ENCODE peak calls at places on chromosomes 2 and 18, in nine cellular contexts. P is WTC11, V is hepatocyte, N is kidney, B is upper lobe of right lung, Z is foreskin keratinocyte, D is fibroblast of the aortic adventitia, K is GM13976, X is astrocyte. C is an unnamed sample.

GRCh38 chr18:49030692-49031443 is 80.1 kb upstream of the SMAD7 start:
- DNase-seq in P (no peak), V (peak; percentile 1), N (no peak), B (peak; percentile 8), Z (no peak), D (peak; percentile 63), K (no peak), X (no peak), C (no peak)

GRCh38 chr2:28710545-28710944 is 41.1 kb upstream of the PPP1CB start:
- DNase-seq in P (no peak), V (no peak), N (no peak), B (no peak), Z (no peak), D (no peak), K (no peak), X (no peak), C (no peak)

GRCh38 chr2:161075701-161076100 is 84.5 kb upstream of the TANK start:
- DNase-seq in P (no peak), V (no peak), N (no peak), B (no peak), Z (no peak), D (no peak), K (no peak), X (peak; percentile 52), C (no peak)

GRCh38 chr2:8514748-8515389 is 167.0 kb upstream of the ID2 start:
- DNase-seq in P (no peak), V (no peak), N (no peak), B (no peak), Z (no peak), D (no peak), K (peak; percentile 75), X (no peak), C (peak; percentile 80)

GRCh38 chr18:73679941-73680700 is 467.5 kb downstream of the FBXO15 start:
- DNase-seq in P (no peak), V (no peak), N (no peak), B (no peak), Z (peak; percentile 61), D (no peak), K (no peak), X (peak; percentile 78), C (no peak)

GRCh38 chr2:60553496-60553991 is at the start of gene BCL11A:
- DNase-seq in P (peak; percentile 70), V (peak; percentile 89), N (peak; percentile 79), B (peak; percentile 77), Z (no peak), D (peak; percentile 57), K (no peak), X (peak; percentile 91), C (peak; percentile 70)

GRCh38 chr2:101303688-101304087 is 4.8 kb downstream of the RNF149 start:
- DNase-seq in P (no peak), V (no peak), N (no peak), B (no peak), Z (no peak), D (no peak), K (no peak), X (no peak), C (no peak)

GRCh38 chr18:60413944-60414547 is 41.5 kb upstream of the MC4R start:
- DNase-seq in P (peak; percentile 68), V (peak; percentile 28), N (no peak), B (no peak), Z (no peak), D (peak; percentile 12), K (no peak), X (no peak), C (no peak)

GRCh38 chr2:31992025-31992566 is 18.7 kb downstream of the MEMO1 start:
- DNase-seq in P (no peak), V (no peak), N (no peak), B (no peak), Z (no peak), D (no peak), K (no peak), X (no peak), C (no peak)

GRCh38 chr18:48764452-48764851 is 186.3 kb downstream of the SMAD7 start:
- DNase-seq in P (no peak), V (no peak), N (peak; percentile 37), B (no peak), Z (no peak), D (no peak), K (no peak), X (no peak), C (no peak)

GRCh38 chr2:72794572-72794971 is 31.3 kb downstream of the EXOC6B start:
- DNase-seq in P (no peak), V (no peak), N (no peak), B (no peak), Z (peak; percentile 31), D (no peak), K (no peak), X (no peak), C (no peak)

GRCh38 chr2:169853041-169853668 is 25.9 kb downstream of the UBR3 start:
- DNase-seq in P (no peak), V (no peak), N (no peak), B (no peak), Z (no peak), D (no peak), K (no peak), X (no peak), C (no peak)

GRCh38 chr18:27211569-27211968 is 26.5 kb upstream of the CHST9 start:
- DNase-seq in P (no peak), V (no peak), N (no peak), B (no peak), Z (no peak), D (no peak), K (no peak), X (no peak), C (no peak)
- TF ChIP-seq CTCF in P (no peak), V (no peak), N (no peak), B (no peak), Z (no peak), D (no peak), K (no peak), X (no peak), C (no peak)

DNA sequence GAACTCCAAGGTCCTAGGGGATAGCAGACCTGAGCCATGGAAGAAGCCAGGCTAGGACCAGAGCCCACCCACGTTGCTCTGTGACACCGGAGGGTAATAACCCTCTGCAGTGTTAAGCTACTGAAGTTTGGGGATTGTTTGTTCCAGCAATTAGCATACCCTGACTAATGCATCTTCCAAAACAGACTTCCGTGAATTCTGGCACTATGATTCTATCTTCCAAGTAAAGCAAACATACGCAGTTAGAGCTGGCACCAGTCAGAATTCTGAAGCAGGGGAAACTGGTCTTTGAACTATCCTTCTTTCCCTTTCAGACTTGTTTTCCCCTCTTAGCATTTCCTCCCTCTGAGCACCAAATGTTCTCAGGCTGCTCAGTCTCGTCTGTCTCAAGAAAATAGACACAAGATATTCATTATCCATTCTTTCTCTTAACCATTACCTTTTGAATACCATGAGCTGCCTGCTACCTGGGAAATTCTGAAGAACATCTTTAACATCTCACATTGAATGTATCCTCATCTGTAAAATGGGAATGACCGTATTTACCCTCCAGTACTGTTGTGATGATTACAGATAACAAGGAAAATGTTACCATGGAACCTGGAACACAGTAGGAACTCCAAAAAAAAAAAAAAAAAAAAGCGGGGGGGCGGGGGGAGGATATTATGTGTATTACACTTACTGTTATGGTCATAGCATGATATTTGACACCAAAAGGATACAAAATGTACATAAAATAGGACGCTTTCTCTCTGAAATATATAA is 108.2 kb downstream of the TCF4 start:
- DNase-seq in P (no peak), V (no peak), N (no peak), B (no peak), Z (no peak), D (no peak), K (no peak), X (peak; percentile 36), C (no peak)
- TF ChIP-seq CTCF in P (no peak), V (no peak), N (no peak), B (no peak), Z (no peak), D (no peak), K (no peak), X (no peak), C (no peak)

GRCh38 chr2:196591004-196591403 is 48.5 kb upstream of the CCDC150 start:
- DNase-seq in P (no peak), V (no peak), N (no peak), B (no peak), Z (no peak), D (no peak), K (no peak), X (no peak), C (no peak)

GRCh38 chr2:196591621-196592022 is 47.9 kb upstream of the CCDC150 start:
- DNase-seq in P (no peak), V (no peak), N (no peak), B (no peak), Z (no peak), D (no peak), K (no peak), X (no peak), C (no peak)

GRCh38 chr2:196594158-196594557 is 45.4 kb upstream of the CCDC150 start:
- DNase-seq in P (no peak), V (no peak), N (no peak), B (no peak), Z (no peak), D (no peak), K (no peak), X (no peak), C (no peak)

GRCh38 chr2:196592912-196593881 is 46.3 kb upstream of the CCDC150 start:
- DNase-seq in P (peak; percentile 61), V (peak; percentile 80), N (peak; percentile 75), B (peak; percentile 70), Z (no peak), D (peak; percentile 59), K (peak; percentile 85), X (peak; percentile 60), C (peak; percentile 84)

GRCh38 chr2:196592331-196592911 is 47.1 kb upstream of the CCDC150 start:
- DNase-seq in P (peak; percentile 64), V (no peak), N (no peak), B (peak; percentile 66), Z (peak; percentile 71), D (peak; percentile 65), K (peak; percentile 32), X (peak; percentile 46), C (peak; percentile 42)
- TF ChIP-seq CTCF in P (no peak), V (peak; percentile 11), N (no peak), B (no peak), Z (peak; percentile 24), D (peak; percentile 24), K (peak; percentile 35), X (peak; percentile 23), C (peak; percentile 30)

DNA sequence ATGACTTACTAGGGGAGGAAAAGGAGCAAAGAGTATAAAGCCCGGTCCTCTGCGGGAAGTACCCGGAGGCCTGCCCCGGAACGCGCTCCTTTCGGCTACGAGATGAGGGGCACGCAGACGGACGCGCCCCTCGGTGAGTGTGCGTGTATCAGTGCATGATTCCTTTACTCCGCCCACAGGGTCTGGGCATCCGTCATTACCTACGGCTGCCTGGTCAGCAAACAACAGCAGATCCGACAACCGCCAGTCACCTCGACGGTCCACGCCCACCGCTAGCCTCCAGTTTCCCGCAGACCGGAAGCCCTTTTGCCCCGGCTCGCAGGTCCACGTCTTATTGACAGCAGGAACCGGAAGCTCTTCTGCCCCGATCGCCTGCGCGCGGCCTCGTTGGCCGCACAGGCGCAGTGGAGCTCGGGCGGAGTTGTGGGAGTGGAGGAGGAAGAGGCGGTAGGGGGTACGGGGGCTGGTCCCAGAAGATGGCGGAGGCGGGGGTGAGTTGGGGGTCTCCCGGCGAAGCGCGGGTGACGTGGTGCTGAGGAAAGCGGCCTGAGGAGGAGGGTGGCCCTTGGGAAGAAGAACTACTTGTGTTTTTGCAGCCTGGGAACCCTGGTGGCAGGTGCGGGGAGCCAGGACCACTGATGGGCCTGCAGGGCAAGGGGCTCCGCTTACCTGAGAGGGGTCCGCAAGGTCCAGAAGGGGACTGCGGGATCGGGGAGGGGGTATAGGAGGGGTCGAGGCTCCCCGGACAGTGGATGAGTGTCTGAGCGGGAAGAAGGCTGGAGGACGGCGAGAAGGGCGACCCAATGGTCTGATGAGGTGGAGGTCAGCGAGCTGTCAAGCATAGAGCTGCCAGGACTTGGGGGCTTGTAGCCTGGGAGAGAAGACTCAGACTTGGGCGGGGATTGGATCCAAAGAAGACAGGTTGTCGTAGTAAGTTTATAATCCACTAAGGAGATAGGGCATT is at the start of gene INSIG2:
- DNase-seq in P (peak; percentile 98), V (peak; percentile 98), N (peak; percentile 98), B (peak; percentile 98), Z (peak; percentile 85), D (peak; percentile 89), K (peak; percentile 93), X (peak; percentile 91), C (peak; percentile 87)
- TF ChIP-seq CTCF in P (no peak), V (no peak), N (no peak), B (no peak), Z (peak; percentile 19), D (peak; percentile 33), K (no peak), X (no peak), C (no peak)